ENCODE peak calls at places on chromosomes 1 and 21, in five cellular contexts. G, S, U, N and C are unnamed samples.

GRCh38 chr1:205934788-205935187 is 8.5 kb downstream of the SLC26A9 start:
- DNase-seq in S (no peak), U (peak), N (no peak), G (no peak), C (no peak)

GRCh38 chr1:99580451-99580850 is 65.5 kb upstream of the PALMD start:
- DNase-seq in S (no peak), N (no peak), U (no peak), G (peak), C (no peak)

GRCh38 chr21:22535630-22536029 is 1537.4 kb downstream of the NCAM2 start:
- DNase-seq in G (no peak), S (no peak), U (no peak), N (no peak), C (no peak)

GRCh38 chr1:14108356-14109275 is 408.6 kb downstream of the PRDM2 start:
- DNase-seq in G (no peak), S (no peak), N (no peak), U (no peak), C (no peak)

GRCh38 chr1:182227864-182228547 is 163.6 kb downstream of the GLUL start:
- DNase-seq in S (no peak), G (no peak), U (no peak), N (no peak), C (no peak)

GRCh38 chr1:100502052-100502792 is 35.7 kb upstream of the GPR88 start:
- DNase-seq in S (no peak), N (no peak), U (no peak), G (no peak), C (no peak)

GRCh38 chr1:155591770-155592169 is 18.2 kb upstream of the MSTO1 start:
- DNase-seq in S (no peak), U (peak), G (peak), N (peak), C (no peak)

GRCh38 chr21:18529253-18529652 is 125.7 kb upstream of the TMPRSS15 start:
- DNase-seq in N (peak), G (no peak), S (no peak), U (no peak), C (no peak)

GRCh38 chr1:41953291-41953690 is 34.6 kb upstream of the HIVEP3 start:
- DNase-seq in N (no peak), S (no peak), U (no peak), G (no peak), C (no peak)

GRCh38 chr1:86618358-86618757 is 71.5 kb downstream of the CLCA4 start:
- DNase-seq in S (no peak), U (no peak), N (no peak), G (no peak), C (no peak)

GRCh38 chr1:36199934-36200741 is 24.1 kb upstream of the THRAP3 start:
- DNase-seq in G (no peak), S (no peak), U (peak), N (peak), C (no peak)

GRCh38 chr1:226666164-226666506 is 72.9 kb downstream of the ITPKB start:
- DNase-seq in G (no peak), U (no peak), N (no peak), S (no peak), C (no peak)

GRCh38 chr1:182786223-182787001 is 3.2 kb upstream of the NPL start:
- DNase-seq in U (peak), N (peak), G (peak), S (no peak), C (peak)

GRCh38 chr1:2525896-2526823 is at the start of gene PANK4:
- DNase-seq in G (peak), N (peak), U (peak), S (peak), C (peak)

GRCh38 chr1:91876040-91876470 is 9.9 kb downstream of the TGFBR3 start:
- DNase-seq in N (no peak), G (no peak), U (no peak), S (no peak), C (no peak)

GRCh38 chr1:118978914-118979701 is 9.0 kb downstream of the TBX15 start:
- DNase-seq in S (no peak), G (no peak), N (no peak), U (no peak), C (no peak)

GRCh38 chr1:77906146-77906545 is 17.7 kb downstream of the NEXN start:
- DNase-seq in S (no peak), N (no peak), G (no peak), U (no peak), C (no peak)

GRCh38 chr1:93751391-93752250 is 70.0 kb upstream of the BCAR3 start:
- DNase-seq in U (no peak), S (no peak), G (no peak), N (no peak), C (no peak)

GRCh38 chr1:57881696-57882095 is 457.8 kb upstream of the DAB1 start:
- DNase-seq in G (no peak), U (no peak), N (no peak), S (no peak), C (no peak)

GRCh38 chr1:33346921-33347649 is 26.2 kb upstream of the A3GALT2 start:
- DNase-seq in S (no peak), G (peak), U (peak), N (peak), C (no peak)

DNA sequence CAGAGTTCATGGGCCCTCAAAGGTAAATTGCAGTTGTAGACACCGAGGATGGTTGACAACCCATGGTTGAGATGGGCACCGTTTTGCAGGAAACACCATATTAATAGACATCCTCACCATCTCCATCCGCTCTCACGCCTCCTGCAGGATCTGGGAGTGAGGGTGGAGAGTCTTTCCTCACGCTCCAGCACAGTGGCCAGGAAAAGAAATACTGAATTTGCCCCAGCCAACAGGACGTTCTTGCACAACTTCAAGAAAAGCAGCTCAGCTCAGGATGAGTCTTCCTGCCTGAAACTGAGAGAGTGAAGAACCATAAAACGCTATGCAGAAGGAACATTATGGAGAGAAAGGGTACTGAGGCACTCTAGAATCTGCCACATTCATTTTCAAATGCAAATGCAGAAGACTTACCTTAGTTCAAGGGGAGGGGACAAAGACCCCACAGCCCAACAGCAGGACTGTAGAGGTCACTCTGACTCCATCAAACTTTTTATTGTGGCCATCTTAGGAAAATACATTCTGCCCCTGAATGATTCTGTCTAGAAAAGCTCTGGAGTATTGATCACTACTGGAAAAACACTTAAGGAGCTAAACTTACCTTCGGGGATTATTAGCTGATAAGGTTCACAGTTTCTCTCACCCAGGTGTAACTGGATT is 9.3 kb downstream of the SLAMF8 start:
- DNase-seq in G (no peak), S (no peak), U (no peak), N (no peak), C (no peak)
- TF ChIP-seq CTCF in G (peak), S (no peak), U (no peak), N (peak), C (peak)

GRCh38 chr1:53998223-53998622 is 19.8 kb downstream of the LDLRAD1 start:
- DNase-seq in G (no peak), U (no peak), N (no peak), S (no peak), C (no peak)

GRCh38 chr1:53986458-53986857 is 31.5 kb downstream of the LDLRAD1 start:
- DNase-seq in S (no peak), U (no peak), N (no peak), G (no peak), C (no peak)

GRCh38 chr1:53995683-53996082 is 22.3 kb downstream of the LDLRAD1 start:
- DNase-seq in N (no peak), G (no peak), U (no peak), S (no peak), C (no peak)

GRCh38 chr1:53987880-53988279 is 30.1 kb downstream of the LDLRAD1 start:
- DNase-seq in G (no peak), S (no peak), U (no peak), N (no peak), C (no peak)

GRCh38 chr1:53992085-53992874 is 25.7 kb downstream of the LDLRAD1 start:
- DNase-seq in U (no peak), N (no peak), G (no peak), S (no peak), C (no peak)
- TF ChIP-seq CTCF in U (no peak), N (no peak), G (no peak), S (no peak), C (peak)

GRCh38 chr1:159854693-159855192 is 7.7 kb downstream of the VSIG8 start:
- DNase-seq in G (peak), S (peak), U (peak), N (peak), C (peak)
- TF ChIP-seq CTCF in G (no peak), S (no peak), U (no peak), N (no peak), C (peak)

GRCh38 chr1:52904590-52905375 is 16.8 kb downstream of the ECHDC2 start:
- DNase-seq in S (peak), N (no peak), U (peak), G (no peak), C (no peak)
- TF ChIP-seq CTCF in S (peak), N (peak), U (peak), G (peak), C (peak)

DNA sequence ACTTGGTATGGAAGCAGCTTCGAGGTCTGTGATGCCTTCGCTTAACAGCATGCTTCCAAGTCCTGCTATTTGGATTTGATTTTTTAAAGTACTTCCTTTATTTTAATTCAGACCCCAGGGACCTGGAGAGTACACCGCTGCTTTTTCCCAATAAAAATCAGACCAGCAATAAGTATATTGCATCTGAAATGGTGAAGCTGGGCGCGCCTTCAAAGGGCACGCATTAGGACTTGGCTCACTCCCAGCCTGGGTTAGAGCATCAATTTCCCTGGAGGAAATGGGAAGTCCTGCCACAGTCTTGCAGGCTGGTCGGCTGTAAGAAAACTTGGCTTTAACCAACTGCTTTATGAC is 325.1 kb downstream of the RRAGC start:
- DNase-seq in G (peak), N (no peak), U (no peak), S (no peak), C (no peak)
- TF ChIP-seq CTCF in G (no peak), N (no peak), U (no peak), S (no peak), C (no peak)

GRCh38 chr1:239914827-239915231 is 176.9 kb upstream of the FMN2 start:
- DNase-seq in N (peak), U (no peak), G (no peak), S (no peak), C (no peak)
- TF ChIP-seq CTCF in N (no peak), U (no peak), G (no peak), S (no peak), C (no peak)

GRCh38 chr21:42513151-42513984 is at the start of gene SLC37A1:
- DNase-seq in G (no peak), S (peak), N (no peak), U (peak), C (peak)
- TF ChIP-seq CTCF in G (no peak), S (no peak), N (no peak), U (no peak), C (peak)

GRCh38 chr1:202233171-202233570 is 39.6 kb downstream of the LGR6 start:
- DNase-seq in N (no peak), U (no peak), S (no peak), G (no peak), C (no peak)
- TF ChIP-seq CTCF in N (no peak), U (no peak), S (no peak), G (no peak), C (no peak)

GRCh38 chr1:201020647-201021332 is 2.7 kb downstream of the KIF21B start:
- DNase-seq in U (no peak), S (no peak), N (no peak), G (no peak), C (no peak)
- TF ChIP-seq CTCF in U (peak), S (no peak), N (peak), G (no peak), C (peak)

DNA sequence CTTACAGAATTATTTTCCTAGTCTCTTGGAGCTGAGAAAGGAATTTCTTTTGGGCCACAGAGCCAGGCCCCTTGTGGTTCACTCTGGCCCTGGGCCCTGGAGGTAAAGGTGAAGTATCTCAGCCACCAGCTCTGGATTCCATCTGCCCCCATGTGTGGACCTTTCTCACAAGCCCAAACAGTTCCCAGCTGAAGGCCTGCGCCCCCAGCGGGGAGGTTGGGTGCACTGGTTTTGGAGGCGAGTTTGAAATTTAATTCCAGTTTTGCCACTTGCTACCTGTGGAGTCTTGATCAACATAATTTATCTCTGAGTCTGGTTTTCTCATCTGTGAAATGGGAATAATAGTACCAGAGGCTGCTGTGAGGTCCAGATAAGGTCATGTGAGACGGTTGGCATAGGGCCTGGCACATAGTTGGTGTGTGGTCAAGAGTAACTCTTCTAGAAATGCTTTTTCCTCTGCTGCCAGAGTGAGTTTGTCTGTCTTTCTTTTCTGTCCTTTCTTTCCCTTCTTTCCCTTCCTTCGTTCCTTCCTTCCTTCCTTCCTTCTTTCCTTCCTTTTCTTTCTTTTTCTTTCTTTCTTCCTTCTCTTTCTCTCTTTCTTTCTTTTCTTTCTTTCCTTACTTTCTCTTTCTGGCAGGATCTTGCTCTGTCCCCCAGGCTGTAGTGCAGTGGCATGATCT is 6.1 kb downstream of the AGTRAP start:
- DNase-seq in S (no peak), U (no peak), G (no peak), N (no peak), C (no peak)
- TF ChIP-seq CTCF in S (no peak), U (no peak), G (no peak), N (no peak), C (no peak)